ENCODE peak calls at places on chromosomes 5 and 9, in six cellular contexts. I is Calu3; O is activated T-cell treated with anti-CD3 and anti-CD28 coated beads, Interleukin-2, amount 50 U/mL, for 1 hour; A is LHCN-M2; Y is CD8-positive, alpha-beta T cell; L is stimulated activated CD4-positive, alpha-beta T cell treated with anti-CD3 and anti-CD28 coated beads, Interleukin-2, amount 100 ng/mL, for 24 hours. N is an unnamed sample.

GRCh38 chr9:85964949-85965348 is 24.0 kb downstream of the NAA35 start:
- DNase-seq in O (no peak), L (no peak), A (no peak), Y (no peak), I (no peak), N (no peak)

GRCh38 chr5:62473209-62473608 is 60.6 kb downstream of the IPO11 start:
- DNase-seq in O (no peak), Y (no peak), A (no peak), I (no peak), L (no peak), N (no peak)

GRCh38 chr5:109016300-109016699 is 268.6 kb downstream of the FER start:
- DNase-seq in L (no peak), O (no peak), A (no peak), Y (no peak), I (no peak), N (no peak)

GRCh38 chr5:42840279-42840678 is 28.6 kb upstream of the SELENOP start:
- DNase-seq in O (no peak), L (no peak), I (no peak), A (peak; percentile 87), Y (no peak), N (no peak)

GRCh38 chr5:23468658-23469057 is 38.8 kb upstream of the PRDM9 start:
- DNase-seq in O (no peak), L (no peak), A (no peak), I (no peak), Y (no peak), N (no peak)

GRCh38 chr5:60184599-60184998 is 291.1 kb upstream of the PDE4D start:
- DNase-seq in L (no peak), A (peak; percentile 52), Y (no peak), O (no peak), I (no peak), N (no peak)

GRCh38 chr5:170336065-170336464 is 38.5 kb upstream of the LCP2 start:
- DNase-seq in Y (no peak), I (no peak), A (no peak), L (no peak), O (peak; percentile 29), N (no peak)

GRCh38 chr9:89313842-89314241 is 2.8 kb downstream of the CKS2 start:
- DNase-seq in O (no peak), L (no peak), I (no peak), Y (no peak), A (peak; percentile 51), N (no peak)

GRCh38 chr5:39517800-39518199 is 93.0 kb upstream of the DAB2 start:
- DNase-seq in L (no peak), Y (no peak), O (no peak), I (no peak), A (peak; percentile 95), N (no peak)

GRCh38 chr5:146788918-146789317 is 89.6 kb downstream of the PPP2R2B start:
- DNase-seq in Y (no peak), L (no peak), I (no peak), A (peak; percentile 21), O (no peak), N (no peak)

GRCh38 chr9:91948061-91948422 is 2.0 kb downstream of the ROR2 start:
- DNase-seq in L (no peak), O (no peak), A (no peak), Y (no peak), I (no peak), N (no peak)

GRCh38 chr9:124077915-124078572 is 66.5 kb downstream of the LHX2 start:
- DNase-seq in O (no peak), L (no peak), A (peak; percentile 59), Y (no peak), I (peak; percentile 45), N (no peak)

GRCh38 chr5:141641634-141642278 is 5.0 kb downstream of the RELL2 start:
- DNase-seq in Y (no peak), A (peak; percentile 79), L (no peak), O (no peak), I (peak; percentile 54), N (no peak)

GRCh38 chr9:114214181-114214580 is 58.8 kb downstream of the COL27A1 start:
- DNase-seq in Y (no peak), O (no peak), I (no peak), L (no peak), A (no peak), N (no peak)

GRCh38 chr9:27572918-27573698 is at the start of gene C9orf72:
- DNase-seq in Y (peak; percentile 83), A (peak; percentile 63), I (peak; percentile 73), L (peak; percentile 87), O (peak; percentile 92), N (peak; percentile 86)

GRCh38 chr9:78273761-78274160 is 23.2 kb upstream of the PSAT1 start:
- DNase-seq in L (no peak), Y (no peak), I (no peak), O (no peak), A (no peak), N (no peak)

GRCh38 chr5:60036539-60036938 is 143.0 kb upstream of the PDE4D start:
- DNase-seq in O (no peak), Y (no peak), L (no peak), A (no peak), I (no peak), N (no peak)

GRCh38 chr9:34163439-34163838 is 15.4 kb upstream of the UBAP1 start:
- DNase-seq in L (no peak), A (peak; percentile 35), I (no peak), O (no peak), Y (no peak), N (no peak)

GRCh38 chr5:81766611-81767010 is 15.7 kb upstream of the SSBP2 start:
- DNase-seq in I (no peak), Y (no peak), O (no peak), L (no peak), A (no peak), N (no peak)

GRCh38 chr9:93250185-93250584 is 66.2 kb downstream of the WNK2 start:
- DNase-seq in L (no peak), Y (no peak), O (no peak), A (no peak), I (no peak), N (no peak)

GRCh38 chr9:128420060-128420650 is 502 bp upstream of the CERCAM start:
- DNase-seq in I (peak; percentile 73), Y (peak; percentile 38), O (peak; percentile 75), A (peak; percentile 58), L (peak; percentile 80), N (peak; percentile 69)

GRCh38 chr5:1887400-1888360 is 5.0 kb upstream of the IRX4 start:
- DNase-seq in L (no peak), A (no peak), I (no peak), Y (no peak), O (no peak), N (no peak)

GRCh38 chr9:137351781-137352501 is 49.9 kb upstream of the NRARP start:
- DNase-seq in A (no peak), L (no peak), Y (no peak), I (no peak), O (no peak), N (no peak)

GRCh38 chr5:20497356-20497755 is 509.4 kb upstream of the CDH18 start:
- DNase-seq in A (no peak), I (no peak), O (no peak), L (no peak), Y (no peak), N (no peak)

GRCh38 chr5:169637856-169638190 is 748 bp downstream of the DOCK2 start:
- DNase-seq in L (peak; percentile 79), O (peak; percentile 68), A (no peak), I (no peak), Y (peak; percentile 58), N (peak; percentile 58)

GRCh38 chr9:5592231-5592630 is 36.7 kb upstream of the RIC1 start:
- DNase-seq in Y (no peak), A (no peak), L (no peak), O (no peak), I (no peak), N (no peak)

GRCh38 chr9:133690111-133690561 is 48.0 kb downstream of the SARDH start:
- DNase-seq in A (peak; percentile 31), O (no peak), L (no peak), Y (no peak), I (peak; percentile 38), N (no peak)

GRCh38 chr9:32550609-32551490 is 1.3 kb upstream of the SMIM27 start:
- DNase-seq in A (peak; percentile 85), L (peak; percentile 91), O (peak; percentile 95), I (peak; percentile 87), Y (peak; percentile 93), N (peak; percentile 92)

GRCh38 chr9:86925686-86926085 is 21.6 kb downstream of the GAS1 start:
- DNase-seq in A (peak; percentile 26), I (no peak), O (no peak), Y (no peak), L (no peak), N (no peak)

GRCh38 chr5:139488269-139488668 is 5.7 kb upstream of the STING1 start:
- DNase-seq in I (no peak), O (no peak), L (no peak), Y (no peak), A (no peak), N (no peak)

GRCh38 chr9:137426018-137426681 is 3.0 kb downstream of the NOXA1 start:
- DNase-seq in A (no peak), O (no peak), I (no peak), L (no peak), Y (no peak), N (no peak)

GRCh38 chr5:119383008-119383407 is 27.2 kb downstream of the TNFAIP8 start:
- DNase-seq in L (no peak), A (no peak), O (no peak), Y (no peak), I (no peak), N (no peak)

GRCh38 chr5:98175474-98175873 is 598.0 kb upstream of the RGMB start:
- DNase-seq in A (no peak), O (no peak), I (no peak), L (no peak), Y (no peak), N (no peak)

GRCh38 chr5:42268630-42269029 is 154.6 kb upstream of the GHR start:
- DNase-seq in O (no peak), L (no peak), Y (no peak), I (no peak), A (peak; percentile 17), N (no peak)